ENCODE peak calls at places on chromosomes 13 and 19, in nine cellular contexts. One of them, this sample, is unnamed.

GRCh38 chr13:75761373-75761772 is 125.2 kb downstream of the LMO7 start:
- DNase-seq in T-cell: no peak
- DNase-seq in AG10803: no peak
- DNase-seq in heart right ventricle: no peak
- DNase-seq in stimulated activated naive CD8-positive, alpha-beta T cell treated with anti-CD3 and anti-CD28 coated beads, Interleukin-15, Interleukin-2, amounts not matched to agents 100 U/mL and 50 U/mL, for 24 hours: peak; percentile 15
- DNase-seq in GM03348: no peak
- DNase-seq in AG08395: no peak
- DNase-seq in activated T-cell treated with anti-CD3 and anti-CD28 coated beads for 1 hour: no peak
- DNase-seq in stimulated activated CD8-positive, alpha-beta memory T cell treated with anti-CD3 and anti-CD28 coated beads, Interleukin-2, amount 100 ng/mL, for 48 hours: no peak
- DNase-seq in this sample: no peak

GRCh38 chr13:94967183-94968039 is 255.1 kb upstream of the SOX21 start:
- DNase-seq in T-cell: no peak
- DNase-seq in AG10803: no peak
- DNase-seq in heart right ventricle: no peak
- DNase-seq in stimulated activated naive CD8-positive, alpha-beta T cell treated with anti-CD3 and anti-CD28 coated beads, Interleukin-15, Interleukin-2, amounts not matched to agents 100 U/mL and 50 U/mL, for 24 hours: peak; percentile 42
- DNase-seq in GM03348: peak; percentile 64
- DNase-seq in AG08395: peak; percentile 26
- DNase-seq in activated T-cell treated with anti-CD3 and anti-CD28 coated beads for 1 hour: no peak
- DNase-seq in stimulated activated CD8-positive, alpha-beta memory T cell treated with anti-CD3 and anti-CD28 coated beads, Interleukin-2, amount 100 ng/mL, for 48 hours: peak; percentile 15
- DNase-seq in this sample: no peak

GRCh38 chr19:3969435-3970312 is 1.2 kb downstream of the DAPK3 start:
- DNase-seq in T-cell: no peak
- DNase-seq in AG10803: peak; percentile 89
- DNase-seq in heart right ventricle: no peak
- DNase-seq in stimulated activated naive CD8-positive, alpha-beta T cell treated with anti-CD3 and anti-CD28 coated beads, Interleukin-15, Interleukin-2, amounts not matched to agents 100 U/mL and 50 U/mL, for 24 hours: no peak
- DNase-seq in GM03348: peak; percentile 60
- DNase-seq in AG08395: peak; percentile 65
- DNase-seq in activated T-cell treated with anti-CD3 and anti-CD28 coated beads for 1 hour: no peak
- DNase-seq in stimulated activated CD8-positive, alpha-beta memory T cell treated with anti-CD3 and anti-CD28 coated beads, Interleukin-2, amount 100 ng/mL, for 48 hours: no peak
- DNase-seq in this sample: no peak

GRCh38 chr13:29465741-29466293 is 129.7 kb downstream of the SLC7A1 start:
- DNase-seq in T-cell: no peak
- DNase-seq in AG10803: peak; percentile 53
- DNase-seq in heart right ventricle: peak; percentile 38
- DNase-seq in stimulated activated naive CD8-positive, alpha-beta T cell treated with anti-CD3 and anti-CD28 coated beads, Interleukin-15, Interleukin-2, amounts not matched to agents 100 U/mL and 50 U/mL, for 24 hours: no peak
- DNase-seq in GM03348: peak; percentile 38
- DNase-seq in AG08395: peak; percentile 48
- DNase-seq in activated T-cell treated with anti-CD3 and anti-CD28 coated beads for 1 hour: no peak
- DNase-seq in stimulated activated CD8-positive, alpha-beta memory T cell treated with anti-CD3 and anti-CD28 coated beads, Interleukin-2, amount 100 ng/mL, for 48 hours: no peak
- DNase-seq in this sample: no peak

GRCh38 chr13:27201661-27202060 is 30.1 kb upstream of the USP12 start:
- DNase-seq in T-cell: no peak
- DNase-seq in AG10803: no peak
- DNase-seq in heart right ventricle: no peak
- DNase-seq in stimulated activated naive CD8-positive, alpha-beta T cell treated with anti-CD3 and anti-CD28 coated beads, Interleukin-15, Interleukin-2, amounts not matched to agents 100 U/mL and 50 U/mL, for 24 hours: no peak
- DNase-seq in GM03348: no peak
- DNase-seq in AG08395: no peak
- DNase-seq in activated T-cell treated with anti-CD3 and anti-CD28 coated beads for 1 hour: no peak
- DNase-seq in stimulated activated CD8-positive, alpha-beta memory T cell treated with anti-CD3 and anti-CD28 coated beads, Interleukin-2, amount 100 ng/mL, for 48 hours: no peak
- DNase-seq in this sample: no peak

GRCh38 chr19:17765069-17765618 is 13.9 kb downstream of the FCHO1 start:
- DNase-seq in T-cell: no peak
- DNase-seq in AG10803: no peak
- DNase-seq in heart right ventricle: peak; percentile 47
- DNase-seq in stimulated activated naive CD8-positive, alpha-beta T cell treated with anti-CD3 and anti-CD28 coated beads, Interleukin-15, Interleukin-2, amounts not matched to agents 100 U/mL and 50 U/mL, for 24 hours: no peak
- DNase-seq in GM03348: no peak
- DNase-seq in AG08395: no peak
- DNase-seq in activated T-cell treated with anti-CD3 and anti-CD28 coated beads for 1 hour: no peak
- DNase-seq in stimulated activated CD8-positive, alpha-beta memory T cell treated with anti-CD3 and anti-CD28 coated beads, Interleukin-2, amount 100 ng/mL, for 48 hours: no peak
- DNase-seq in this sample: no peak

GRCh38 chr19:40610396-40611064 is 9.4 kb downstream of the LTBP4 start:
- DNase-seq in T-cell: peak; percentile 65
- DNase-seq in AG10803: no peak
- DNase-seq in heart right ventricle: peak; percentile 75
- DNase-seq in stimulated activated naive CD8-positive, alpha-beta T cell treated with anti-CD3 and anti-CD28 coated beads, Interleukin-15, Interleukin-2, amounts not matched to agents 100 U/mL and 50 U/mL, for 24 hours: peak; percentile 66
- DNase-seq in GM03348: no peak
- DNase-seq in AG08395: peak; percentile 12
- DNase-seq in activated T-cell treated with anti-CD3 and anti-CD28 coated beads for 1 hour: peak; percentile 51
- DNase-seq in stimulated activated CD8-positive, alpha-beta memory T cell treated with anti-CD3 and anti-CD28 coated beads, Interleukin-2, amount 100 ng/mL, for 48 hours: no peak
- DNase-seq in this sample: no peak

GRCh38 chr19:2720777-2721569 is at the start of gene DIRAS1:
- DNase-seq in T-cell: no peak
- DNase-seq in AG10803: no peak
- DNase-seq in heart right ventricle: peak; percentile 38
- DNase-seq in stimulated activated naive CD8-positive, alpha-beta T cell treated with anti-CD3 and anti-CD28 coated beads, Interleukin-15, Interleukin-2, amounts not matched to agents 100 U/mL and 50 U/mL, for 24 hours: no peak
- DNase-seq in GM03348: peak; percentile 78
- DNase-seq in AG08395: peak; percentile 31
- DNase-seq in activated T-cell treated with anti-CD3 and anti-CD28 coated beads for 1 hour: no peak
- DNase-seq in stimulated activated CD8-positive, alpha-beta memory T cell treated with anti-CD3 and anti-CD28 coated beads, Interleukin-2, amount 100 ng/mL, for 48 hours: no peak
- DNase-seq in this sample: no peak

GRCh38 chr19:35852029-35852780 is at the start of gene NPHS1:
- DNase-seq in T-cell: no peak
- DNase-seq in AG10803: no peak
- DNase-seq in heart right ventricle: no peak
- DNase-seq in stimulated activated naive CD8-positive, alpha-beta T cell treated with anti-CD3 and anti-CD28 coated beads, Interleukin-15, Interleukin-2, amounts not matched to agents 100 U/mL and 50 U/mL, for 24 hours: no peak
- DNase-seq in GM03348: no peak
- DNase-seq in AG08395: no peak
- DNase-seq in activated T-cell treated with anti-CD3 and anti-CD28 coated beads for 1 hour: no peak
- DNase-seq in stimulated activated CD8-positive, alpha-beta memory T cell treated with anti-CD3 and anti-CD28 coated beads, Interleukin-2, amount 100 ng/mL, for 48 hours: no peak
- DNase-seq in this sample: no peak

GRCh38 chr19:19151418-19151817 is 13.1 kb upstream of the TMEM161A start:
- DNase-seq in T-cell: no peak
- DNase-seq in AG10803: no peak
- DNase-seq in heart right ventricle: no peak
- DNase-seq in stimulated activated naive CD8-positive, alpha-beta T cell treated with anti-CD3 and anti-CD28 coated beads, Interleukin-15, Interleukin-2, amounts not matched to agents 100 U/mL and 50 U/mL, for 24 hours: no peak
- DNase-seq in GM03348: no peak
- DNase-seq in AG08395: no peak
- DNase-seq in activated T-cell treated with anti-CD3 and anti-CD28 coated beads for 1 hour: no peak
- DNase-seq in stimulated activated CD8-positive, alpha-beta memory T cell treated with anti-CD3 and anti-CD28 coated beads, Interleukin-2, amount 100 ng/mL, for 48 hours: no peak
- DNase-seq in this sample: no peak

GRCh38 chr13:83819156-83819555 is 63.1 kb downstream of the SLITRK1 start:
- DNase-seq in T-cell: no peak
- DNase-seq in AG10803: no peak
- DNase-seq in heart right ventricle: no peak
- DNase-seq in stimulated activated naive CD8-positive, alpha-beta T cell treated with anti-CD3 and anti-CD28 coated beads, Interleukin-15, Interleukin-2, amounts not matched to agents 100 U/mL and 50 U/mL, for 24 hours: no peak
- DNase-seq in GM03348: peak; percentile 39
- DNase-seq in AG08395: no peak
- DNase-seq in activated T-cell treated with anti-CD3 and anti-CD28 coated beads for 1 hour: no peak
- DNase-seq in stimulated activated CD8-positive, alpha-beta memory T cell treated with anti-CD3 and anti-CD28 coated beads, Interleukin-2, amount 100 ng/mL, for 48 hours: no peak
- DNase-seq in this sample: no peak

GRCh38 chr13:22061806-22062391 is 391.0 kb downstream of the FGF9 start:
- DNase-seq in T-cell: peak; percentile 39
- DNase-seq in AG10803: no peak
- DNase-seq in heart right ventricle: no peak
- DNase-seq in stimulated activated naive CD8-positive, alpha-beta T cell treated with anti-CD3 and anti-CD28 coated beads, Interleukin-15, Interleukin-2, amounts not matched to agents 100 U/mL and 50 U/mL, for 24 hours: peak; percentile 19
- DNase-seq in GM03348: no peak
- DNase-seq in AG08395: no peak
- DNase-seq in activated T-cell treated with anti-CD3 and anti-CD28 coated beads for 1 hour: no peak
- DNase-seq in stimulated activated CD8-positive, alpha-beta memory T cell treated with anti-CD3 and anti-CD28 coated beads, Interleukin-2, amount 100 ng/mL, for 48 hours: no peak
- DNase-seq in this sample: no peak

GRCh38 chr13:84927442-84928169 is 871.6 kb downstream of the SLITRK6 start:
- DNase-seq in T-cell: no peak
- DNase-seq in AG10803: no peak
- DNase-seq in heart right ventricle: no peak
- DNase-seq in stimulated activated naive CD8-positive, alpha-beta T cell treated with anti-CD3 and anti-CD28 coated beads, Interleukin-15, Interleukin-2, amounts not matched to agents 100 U/mL and 50 U/mL, for 24 hours: no peak
- DNase-seq in GM03348: no peak
- DNase-seq in AG08395: no peak
- DNase-seq in activated T-cell treated with anti-CD3 and anti-CD28 coated beads for 1 hour: no peak
- DNase-seq in stimulated activated CD8-positive, alpha-beta memory T cell treated with anti-CD3 and anti-CD28 coated beads, Interleukin-2, amount 100 ng/mL, for 48 hours: no peak
- DNase-seq in this sample: no peak

GRCh38 chr13:49936943-49937273 is 768 bp upstream of the SPRYD7 start:
- DNase-seq in T-cell: no peak
- DNase-seq in AG10803: peak; percentile 3
- DNase-seq in heart right ventricle: peak; percentile 35
- DNase-seq in stimulated activated naive CD8-positive, alpha-beta T cell treated with anti-CD3 and anti-CD28 coated beads, Interleukin-15, Interleukin-2, amounts not matched to agents 100 U/mL and 50 U/mL, for 24 hours: no peak
- DNase-seq in GM03348: peak; percentile 18
- DNase-seq in AG08395: no peak
- DNase-seq in activated T-cell treated with anti-CD3 and anti-CD28 coated beads for 1 hour: no peak
- DNase-seq in stimulated activated CD8-positive, alpha-beta memory T cell treated with anti-CD3 and anti-CD28 coated beads, Interleukin-2, amount 100 ng/mL, for 48 hours: peak; percentile 13
- DNase-seq in this sample: no peak

GRCh38 chr13:110446570-110446880 is 115.0 kb downstream of the RAB20 start:
- DNase-seq in T-cell: no peak
- DNase-seq in AG10803: no peak
- DNase-seq in heart right ventricle: no peak
- DNase-seq in stimulated activated naive CD8-positive, alpha-beta T cell treated with anti-CD3 and anti-CD28 coated beads, Interleukin-15, Interleukin-2, amounts not matched to agents 100 U/mL and 50 U/mL, for 24 hours: no peak
- DNase-seq in GM03348: no peak
- DNase-seq in AG08395: no peak
- DNase-seq in activated T-cell treated with anti-CD3 and anti-CD28 coated beads for 1 hour: no peak
- DNase-seq in stimulated activated CD8-positive, alpha-beta memory T cell treated with anti-CD3 and anti-CD28 coated beads, Interleukin-2, amount 100 ng/mL, for 48 hours: no peak
- DNase-seq in this sample: no peak

GRCh38 chr13:59340151-59340550 is 823.6 kb downstream of the DIAPH3 start:
- DNase-seq in T-cell: no peak
- DNase-seq in AG10803: no peak
- DNase-seq in heart right ventricle: no peak
- DNase-seq in stimulated activated naive CD8-positive, alpha-beta T cell treated with anti-CD3 and anti-CD28 coated beads, Interleukin-15, Interleukin-2, amounts not matched to agents 100 U/mL and 50 U/mL, for 24 hours: no peak
- DNase-seq in GM03348: no peak
- DNase-seq in AG08395: no peak
- DNase-seq in activated T-cell treated with anti-CD3 and anti-CD28 coated beads for 1 hour: no peak
- DNase-seq in stimulated activated CD8-positive, alpha-beta memory T cell treated with anti-CD3 and anti-CD28 coated beads, Interleukin-2, amount 100 ng/mL, for 48 hours: no peak
- DNase-seq in this sample: no peak

GRCh38 chr19:10271543-10272086 is 695 bp downstream of the ICAM1 start:
- DNase-seq in T-cell: no peak
- DNase-seq in AG10803: no peak
- DNase-seq in heart right ventricle: no peak
- DNase-seq in stimulated activated naive CD8-positive, alpha-beta T cell treated with anti-CD3 and anti-CD28 coated beads, Interleukin-15, Interleukin-2, amounts not matched to agents 100 U/mL and 50 U/mL, for 24 hours: peak; percentile 57
- DNase-seq in GM03348: no peak
- DNase-seq in AG08395: no peak
- DNase-seq in activated T-cell treated with anti-CD3 and anti-CD28 coated beads for 1 hour: no peak
- DNase-seq in stimulated activated CD8-positive, alpha-beta memory T cell treated with anti-CD3 and anti-CD28 coated beads, Interleukin-2, amount 100 ng/mL, for 48 hours: no peak
- DNase-seq in this sample: no peak

GRCh38 chr13:29707876-29708543 is 112.5 kb upstream of the SLC7A1 start:
- DNase-seq in T-cell: peak; percentile 47
- DNase-seq in AG10803: peak; percentile 62
- DNase-seq in heart right ventricle: no peak
- DNase-seq in stimulated activated naive CD8-positive, alpha-beta T cell treated with anti-CD3 and anti-CD28 coated beads, Interleukin-15, Interleukin-2, amounts not matched to agents 100 U/mL and 50 U/mL, for 24 hours: peak; percentile 57
- DNase-seq in GM03348: peak; percentile 84
- DNase-seq in AG08395: peak; percentile 74
- DNase-seq in activated T-cell treated with anti-CD3 and anti-CD28 coated beads for 1 hour: peak; percentile 12
- DNase-seq in stimulated activated CD8-positive, alpha-beta memory T cell treated with anti-CD3 and anti-CD28 coated beads, Interleukin-2, amount 100 ng/mL, for 48 hours: peak; percentile 11
- DNase-seq in this sample: peak; percentile 26

GRCh38 chr13:112844411-112844810 is 124.6 kb upstream of the MCF2L start:
- DNase-seq in T-cell: no peak
- DNase-seq in AG10803: no peak
- DNase-seq in heart right ventricle: no peak
- DNase-seq in stimulated activated naive CD8-positive, alpha-beta T cell treated with anti-CD3 and anti-CD28 coated beads, Interleukin-15, Interleukin-2, amounts not matched to agents 100 U/mL and 50 U/mL, for 24 hours: no peak
- DNase-seq in GM03348: no peak
- DNase-seq in AG08395: no peak
- DNase-seq in activated T-cell treated with anti-CD3 and anti-CD28 coated beads for 1 hour: no peak
- DNase-seq in stimulated activated CD8-positive, alpha-beta memory T cell treated with anti-CD3 and anti-CD28 coated beads, Interleukin-2, amount 100 ng/mL, for 48 hours: no peak
- DNase-seq in this sample: no peak

GRCh38 chr19:32566246-32566830 is 14.7 kb upstream of the PDCD5 start:
- DNase-seq in T-cell: no peak
- DNase-seq in AG10803: peak; percentile 55
- DNase-seq in heart right ventricle: no peak
- DNase-seq in stimulated activated naive CD8-positive, alpha-beta T cell treated with anti-CD3 and anti-CD28 coated beads, Interleukin-15, Interleukin-2, amounts not matched to agents 100 U/mL and 50 U/mL, for 24 hours: no peak
- DNase-seq in GM03348: peak; percentile 45
- DNase-seq in AG08395: peak; percentile 30
- DNase-seq in activated T-cell treated with anti-CD3 and anti-CD28 coated beads for 1 hour: no peak
- DNase-seq in stimulated activated CD8-positive, alpha-beta memory T cell treated with anti-CD3 and anti-CD28 coated beads, Interleukin-2, amount 100 ng/mL, for 48 hours: no peak
- DNase-seq in this sample: no peak

GRCh38 chr19:8665468-8666213 is 33.0 kb downstream of the ACTL9 start:
- DNase-seq in T-cell: no peak
- DNase-seq in AG10803: no peak
- DNase-seq in heart right ventricle: no peak
- DNase-seq in stimulated activated naive CD8-positive, alpha-beta T cell treated with anti-CD3 and anti-CD28 coated beads, Interleukin-15, Interleukin-2, amounts not matched to agents 100 U/mL and 50 U/mL, for 24 hours: peak; percentile 32
- DNase-seq in GM03348: no peak
- DNase-seq in AG08395: no peak
- DNase-seq in activated T-cell treated with anti-CD3 and anti-CD28 coated beads for 1 hour: no peak
- DNase-seq in stimulated activated CD8-positive, alpha-beta memory T cell treated with anti-CD3 and anti-CD28 coated beads, Interleukin-2, amount 100 ng/mL, for 48 hours: no peak
- DNase-seq in this sample: no peak

GRCh38 chr13:44148159-44148929 is 225.3 kb upstream of the SERP2 start:
- DNase-seq in T-cell: no peak
- DNase-seq in AG10803: no peak
- DNase-seq in heart right ventricle: no peak
- DNase-seq in stimulated activated naive CD8-positive, alpha-beta T cell treated with anti-CD3 and anti-CD28 coated beads, Interleukin-15, Interleukin-2, amounts not matched to agents 100 U/mL and 50 U/mL, for 24 hours: no peak
- DNase-seq in GM03348: no peak
- DNase-seq in AG08395: no peak
- DNase-seq in activated T-cell treated with anti-CD3 and anti-CD28 coated beads for 1 hour: no peak
- DNase-seq in stimulated activated CD8-positive, alpha-beta memory T cell treated with anti-CD3 and anti-CD28 coated beads, Interleukin-2, amount 100 ng/mL, for 48 hours: no peak
- DNase-seq in this sample: no peak

GRCh38 chr13:26872444-26873173 is 112.0 kb upstream of the GPR12 start:
- DNase-seq in T-cell: peak; percentile 48
- DNase-seq in AG10803: peak; percentile 29
- DNase-seq in heart right ventricle: peak; percentile 60
- DNase-seq in stimulated activated naive CD8-positive, alpha-beta T cell treated with anti-CD3 and anti-CD28 coated beads, Interleukin-15, Interleukin-2, amounts not matched to agents 100 U/mL and 50 U/mL, for 24 hours: peak; percentile 69
- DNase-seq in GM03348: peak; percentile 67
- DNase-seq in AG08395: peak; percentile 54
- DNase-seq in activated T-cell treated with anti-CD3 and anti-CD28 coated beads for 1 hour: peak; percentile 17
- DNase-seq in stimulated activated CD8-positive, alpha-beta memory T cell treated with anti-CD3 and anti-CD28 coated beads, Interleukin-2, amount 100 ng/mL, for 48 hours: peak; percentile 41
- DNase-seq in this sample: peak; percentile 95

GRCh38 chr19:1249990-1250298 is 1.6 kb downstream of the MIDN start:
- DNase-seq in T-cell: no peak
- DNase-seq in AG10803: no peak
- DNase-seq in heart right ventricle: no peak
- DNase-seq in stimulated activated naive CD8-positive, alpha-beta T cell treated with anti-CD3 and anti-CD28 coated beads, Interleukin-15, Interleukin-2, amounts not matched to agents 100 U/mL and 50 U/mL, for 24 hours: no peak
- DNase-seq in GM03348: no peak
- DNase-seq in AG08395: no peak
- DNase-seq in activated T-cell treated with anti-CD3 and anti-CD28 coated beads for 1 hour: no peak
- DNase-seq in stimulated activated CD8-positive, alpha-beta memory T cell treated with anti-CD3 and anti-CD28 coated beads, Interleukin-2, amount 100 ng/mL, for 48 hours: no peak
- DNase-seq in this sample: no peak

GRCh38 chr19:3494559-3494958 is 5.9 kb downstream of the DOHH start:
- DNase-seq in T-cell: peak; percentile 25
- DNase-seq in AG10803: no peak
- DNase-seq in heart right ventricle: no peak
- DNase-seq in stimulated activated naive CD8-positive, alpha-beta T cell treated with anti-CD3 and anti-CD28 coated beads, Interleukin-15, Interleukin-2, amounts not matched to agents 100 U/mL and 50 U/mL, for 24 hours: peak; percentile 67
- DNase-seq in GM03348: no peak
- DNase-seq in AG08395: no peak
- DNase-seq in activated T-cell treated with anti-CD3 and anti-CD28 coated beads for 1 hour: no peak
- DNase-seq in stimulated activated CD8-positive, alpha-beta memory T cell treated with anti-CD3 and anti-CD28 coated beads, Interleukin-2, amount 100 ng/mL, for 48 hours: peak; percentile 27
- DNase-seq in this sample: no peak

GRCh38 chr19:51367565-51368365 is 1.0 kb downstream of the CLDND2 start:
- DNase-seq in T-cell: peak; percentile 96
- DNase-seq in AG10803: peak; percentile 98
- DNase-seq in heart right ventricle: peak; percentile 99
- DNase-seq in stimulated activated naive CD8-positive, alpha-beta T cell treated with anti-CD3 and anti-CD28 coated beads, Interleukin-15, Interleukin-2, amounts not matched to agents 100 U/mL and 50 U/mL, for 24 hours: peak; percentile 99
- DNase-seq in GM03348: peak; percentile 99
- DNase-seq in AG08395: peak; percentile 99
- DNase-seq in activated T-cell treated with anti-CD3 and anti-CD28 coated beads for 1 hour: peak; percentile 93
- DNase-seq in stimulated activated CD8-positive, alpha-beta memory T cell treated with anti-CD3 and anti-CD28 coated beads, Interleukin-2, amount 100 ng/mL, for 48 hours: peak; percentile 98
- DNase-seq in this sample: peak; percentile 97

GRCh38 chr13:45615501-45616101 is at the start of gene ERICH6B:
- DNase-seq in T-cell: no peak
- DNase-seq in AG10803: no peak
- DNase-seq in heart right ventricle: peak; percentile 20
- DNase-seq in stimulated activated naive CD8-positive, alpha-beta T cell treated with anti-CD3 and anti-CD28 coated beads, Interleukin-15, Interleukin-2, amounts not matched to agents 100 U/mL and 50 U/mL, for 24 hours: peak; percentile 10
- DNase-seq in GM03348: no peak
- DNase-seq in AG08395: peak; percentile 24
- DNase-seq in activated T-cell treated with anti-CD3 and anti-CD28 coated beads for 1 hour: no peak
- DNase-seq in stimulated activated CD8-positive, alpha-beta memory T cell treated with anti-CD3 and anti-CD28 coated beads, Interleukin-2, amount 100 ng/mL, for 48 hours: no peak
- DNase-seq in this sample: peak; percentile 57

GRCh38 chr13:95256086-95256485 is 45.2 kb downstream of the ABCC4 start:
- DNase-seq in T-cell: no peak
- DNase-seq in AG10803: peak; percentile 95
- DNase-seq in heart right ventricle: no peak
- DNase-seq in stimulated activated naive CD8-positive, alpha-beta T cell treated with anti-CD3 and anti-CD28 coated beads, Interleukin-15, Interleukin-2, amounts not matched to agents 100 U/mL and 50 U/mL, for 24 hours: no peak
- DNase-seq in GM03348: peak; percentile 81
- DNase-seq in AG08395: peak; percentile 81
- DNase-seq in activated T-cell treated with anti-CD3 and anti-CD28 coated beads for 1 hour: no peak
- DNase-seq in stimulated activated CD8-positive, alpha-beta memory T cell treated with anti-CD3 and anti-CD28 coated beads, Interleukin-2, amount 100 ng/mL, for 48 hours: no peak
- DNase-seq in this sample: no peak

GRCh38 chr19:1665565-1666047 is 13.2 kb upstream of the TCF3 start:
- DNase-seq in T-cell: no peak
- DNase-seq in AG10803: no peak
- DNase-seq in heart right ventricle: no peak
- DNase-seq in stimulated activated naive CD8-positive, alpha-beta T cell treated with anti-CD3 and anti-CD28 coated beads, Interleukin-15, Interleukin-2, amounts not matched to agents 100 U/mL and 50 U/mL, for 24 hours: peak; percentile 27
- DNase-seq in GM03348: no peak
- DNase-seq in AG08395: no peak
- DNase-seq in activated T-cell treated with anti-CD3 and anti-CD28 coated beads for 1 hour: no peak
- DNase-seq in stimulated activated CD8-positive, alpha-beta memory T cell treated with anti-CD3 and anti-CD28 coated beads, Interleukin-2, amount 100 ng/mL, for 48 hours: no peak
- DNase-seq in this sample: no peak